ENCODE peak calls at places on chromosome 4, in four cellular contexts. A is stimulated activated CD4-positive, alpha-beta T cell treated with anti-CD3 and anti-CD28 coated beads, Interleukin-1b, Interleukin-23, amount 100 ng/mL, for 1 hour; Z is HEK293T; X is left ventricle myocardium inferior. S is an unnamed sample.

GRCh38 chr4:40317921-40318658 is 17.0 kb upstream of the CHRNA9 start:
- DNase-seq in A (no peak), X (no peak), Z (no peak), S (no peak)

GRCh38 chr4:61911313-61911756 is 711.2 kb downstream of the ADGRL3 start:
- DNase-seq in Z (no peak), A (no peak), X (no peak), S (no peak)

GRCh38 chr4:6723851-6724250 is 7.9 kb downstream of the BLOC1S4 start:
- DNase-seq in X (no peak), Z (no peak), A (no peak), S (no peak)

GRCh38 chr4:74671074-74671698 is 123.1 kb downstream of the BTC start:
- DNase-seq in Z (peak), A (no peak), X (peak), S (no peak)

GRCh38 chr4:41294445-41295062 is 37.8 kb downstream of the UCHL1 start:
- DNase-seq in A (no peak), X (no peak), Z (no peak), S (no peak)

GRCh38 chr4:76979236-76979635 is 29.7 kb downstream of the SEPTIN11 start:
- DNase-seq in A (no peak), Z (no peak), X (no peak), S (no peak)

GRCh38 chr4:26782168-26782829 is 78.3 kb upstream of the STIM2 start:
- DNase-seq in Z (no peak), X (no peak), A (no peak), S (no peak)

GRCh38 chr4:88803600-88804096 is 106.0 kb upstream of the NAP1L5 start:
- DNase-seq in X (no peak), Z (no peak), A (no peak), S (no peak)

GRCh38 chr4:153781717-153782416 is 7.0 kb downstream of the SFRP2 start:
- DNase-seq in X (no peak), A (no peak), Z (peak), S (no peak)

GRCh38 chr4:86522349-86522748 is 71.8 kb upstream of the PTPN13 start:
- DNase-seq in X (no peak), A (no peak), Z (no peak), S (no peak)

GRCh38 chr4:156608651-156609050 is 362.9 kb downstream of the PDGFC start:
- DNase-seq in A (no peak), Z (no peak), X (no peak), S (no peak)

GRCh38 chr4:168421671-168422070 is 58.6 kb downstream of the DDX60L start:
- DNase-seq in X (no peak), A (no peak), Z (no peak), S (no peak)

GRCh38 chr4:108045687-108046024 is 56.0 kb downstream of the HADH start:
- DNase-seq in Z (no peak), A (no peak), X (no peak), S (no peak)

GRCh38 chr4:153068751-153069150 is 132.6 kb downstream of the FHDC1 start:
- DNase-seq in X (no peak), Z (no peak), A (no peak), S (no peak)

GRCh38 chr4:110618091-110619000 is 4.5 kb downstream of the PITX2 start:
- DNase-seq in X (no peak), Z (no peak), A (no peak), S (no peak)

GRCh38 chr4:41142946-41143720 is 71.2 kb downstream of the APBB2 start:
- DNase-seq in Z (no peak), A (no peak), X (peak), S (peak)

GRCh38 chr4:121462660-121463261 is 81.9 kb upstream of the QRFPR start:
- DNase-seq in A (no peak), X (no peak), Z (peak), S (no peak)

GRCh38 chr4:158657291-158657690 is 14.4 kb downstream of the C4orf46 start:
- DNase-seq in Z (no peak), A (no peak), X (no peak), S (no peak)

GRCh38 chr4:169870507-169870906 is 112.8 kb upstream of the HPF1 start:
- DNase-seq in Z (no peak), A (no peak), X (no peak), S (no peak)

GRCh38 chr4:94528792-94529451 is 77.2 kb downstream of the PDLIM5 start:
- DNase-seq in Z (no peak), A (no peak), X (no peak), S (no peak)

GRCh38 chr4:15455290-15455689 is 14.4 kb upstream of the CC2D2A start:
- DNase-seq in Z (no peak), A (no peak), X (peak), S (peak)

S was measured in ovary.